ENCODE peak calls at places on chromosomes 5 and 9, in six cellular contexts. One of them, this sample, is unnamed.

GRCh38 chr9:127771570-127772189 is 6.8 kb downstream of the SH2D3C start:
- DNase-seq in AG08396: no peak
- DNase-seq in activated naive CD4-positive, alpha-beta T cell: no peak
- DNase-seq in hepatic stellate cell: no peak
- DNase-seq in neuronal stem cell: no peak
- DNase-seq in HL-60: no peak
- DNase-seq in this sample: peak; percentile 80

GRCh38 chr5:121257621-121258020 is 594.1 kb upstream of the FTMT start:
- DNase-seq in AG08396: no peak
- DNase-seq in activated naive CD4-positive, alpha-beta T cell: no peak
- DNase-seq in hepatic stellate cell: no peak
- DNase-seq in neuronal stem cell: no peak
- DNase-seq in HL-60: no peak
- DNase-seq in this sample: no peak

GRCh38 chr5:149700347-149700746 is 29.8 kb upstream of the PPARGC1B start:
- DNase-seq in AG08396: no peak
- DNase-seq in activated naive CD4-positive, alpha-beta T cell: no peak
- DNase-seq in hepatic stellate cell: no peak
- DNase-seq in neuronal stem cell: no peak
- DNase-seq in HL-60: no peak
- DNase-seq in this sample: no peak

GRCh38 chr9:35114113-35114847 is 1.4 kb downstream of the ATOSB start:
- DNase-seq in AG08396: peak; percentile 85
- DNase-seq in activated naive CD4-positive, alpha-beta T cell: peak; percentile 22
- DNase-seq in hepatic stellate cell: peak; percentile 91
- DNase-seq in neuronal stem cell: peak; percentile 91
- DNase-seq in HL-60: peak; percentile 73
- DNase-seq in this sample: peak; percentile 98

GRCh38 chr5:39869396-39869795 is 444.6 kb upstream of the DAB2 start:
- DNase-seq in AG08396: no peak
- DNase-seq in activated naive CD4-positive, alpha-beta T cell: no peak
- DNase-seq in hepatic stellate cell: no peak
- DNase-seq in neuronal stem cell: no peak
- DNase-seq in HL-60: no peak
- DNase-seq in this sample: no peak

GRCh38 chr9:137800196-137801022 is 77.2 kb upstream of the CACNA1B start:
- DNase-seq in AG08396: no peak
- DNase-seq in activated naive CD4-positive, alpha-beta T cell: no peak
- DNase-seq in hepatic stellate cell: no peak
- DNase-seq in neuronal stem cell: no peak
- DNase-seq in HL-60: no peak
- DNase-seq in this sample: peak; percentile 71

GRCh38 chr9:18568969-18569368 is 95.0 kb downstream of the ADAMTSL1 start:
- DNase-seq in AG08396: no peak
- DNase-seq in activated naive CD4-positive, alpha-beta T cell: no peak
- DNase-seq in hepatic stellate cell: peak; percentile 21
- DNase-seq in neuronal stem cell: no peak
- DNase-seq in HL-60: no peak
- DNase-seq in this sample: no peak

GRCh38 chr5:150082889-150083288 is 3.5 kb downstream of the CSF1R start:
- DNase-seq in AG08396: peak; percentile 1
- DNase-seq in activated naive CD4-positive, alpha-beta T cell: no peak
- DNase-seq in hepatic stellate cell: no peak
- DNase-seq in neuronal stem cell: no peak
- DNase-seq in HL-60: no peak
- DNase-seq in this sample: no peak

GRCh38 chr9:92141144-92142129 is 26.2 kb upstream of the SPTLC1 start:
- DNase-seq in AG08396: peak; percentile 66
- DNase-seq in activated naive CD4-positive, alpha-beta T cell: no peak
- DNase-seq in hepatic stellate cell: peak; percentile 43
- DNase-seq in neuronal stem cell: no peak
- DNase-seq in HL-60: no peak
- DNase-seq in this sample: peak; percentile 93

GRCh38 chr5:1011741-1012315 is 3.2 kb downstream of the NKD2 start:
- DNase-seq in AG08396: no peak
- DNase-seq in activated naive CD4-positive, alpha-beta T cell: no peak
- DNase-seq in hepatic stellate cell: no peak
- DNase-seq in neuronal stem cell: no peak
- DNase-seq in HL-60: no peak
- DNase-seq in this sample: peak; percentile 92

GRCh38 chr9:124132671-124133147 is 121.1 kb downstream of the LHX2 start:
- DNase-seq in AG08396: no peak
- DNase-seq in activated naive CD4-positive, alpha-beta T cell: no peak
- DNase-seq in hepatic stellate cell: no peak
- DNase-seq in neuronal stem cell: no peak
- DNase-seq in HL-60: no peak
- DNase-seq in this sample: peak; percentile 76

GRCh38 chr5:153429734-153430133 is 60.7 kb upstream of the GRIA1 start:
- DNase-seq in AG08396: no peak
- DNase-seq in activated naive CD4-positive, alpha-beta T cell: no peak
- DNase-seq in hepatic stellate cell: no peak
- DNase-seq in neuronal stem cell: no peak
- DNase-seq in HL-60: no peak
- DNase-seq in this sample: no peak

GRCh38 chr9:108443741-108444140 is 412.0 kb downstream of the ACTL7B start:
- DNase-seq in AG08396: peak; percentile 25
- DNase-seq in activated naive CD4-positive, alpha-beta T cell: no peak
- DNase-seq in hepatic stellate cell: peak; percentile 18
- DNase-seq in neuronal stem cell: no peak
- DNase-seq in HL-60: no peak
- DNase-seq in this sample: peak; percentile 51

GRCh38 chr5:87499478-87500410 is 87.0 kb upstream of the CCNH start:
- DNase-seq in AG08396: no peak
- DNase-seq in activated naive CD4-positive, alpha-beta T cell: no peak
- DNase-seq in hepatic stellate cell: no peak
- DNase-seq in neuronal stem cell: no peak
- DNase-seq in HL-60: no peak
- DNase-seq in this sample: no peak

GRCh38 chr9:13568446-13568845 is 289.0 kb upstream of the MPDZ start:
- DNase-seq in AG08396: no peak
- DNase-seq in activated naive CD4-positive, alpha-beta T cell: no peak
- DNase-seq in hepatic stellate cell: peak; percentile 17
- DNase-seq in neuronal stem cell: no peak
- DNase-seq in HL-60: no peak
- DNase-seq in this sample: peak; percentile 36

GRCh38 chr9:136174779-136175744 is 29.9 kb downstream of the LHX3 start:
- DNase-seq in AG08396: no peak
- DNase-seq in activated naive CD4-positive, alpha-beta T cell: no peak
- DNase-seq in hepatic stellate cell: no peak
- DNase-seq in neuronal stem cell: no peak
- DNase-seq in HL-60: no peak
- DNase-seq in this sample: no peak

GRCh38 chr5:73454379-73455036 is 5.9 kb upstream of the FOXD1 start:
- DNase-seq in AG08396: peak; percentile 41
- DNase-seq in activated naive CD4-positive, alpha-beta T cell: no peak
- DNase-seq in hepatic stellate cell: no peak
- DNase-seq in neuronal stem cell: no peak
- DNase-seq in HL-60: no peak
- DNase-seq in this sample: no peak

GRCh38 chr5:139116256-139116655 is 81.9 kb downstream of the SIL1 start:
- DNase-seq in AG08396: no peak
- DNase-seq in activated naive CD4-positive, alpha-beta T cell: no peak
- DNase-seq in hepatic stellate cell: no peak
- DNase-seq in neuronal stem cell: no peak
- DNase-seq in HL-60: no peak
- DNase-seq in this sample: no peak

GRCh38 chr5:58135571-58136335 is 324.1 kb downstream of the PLK2 start:
- DNase-seq in AG08396: no peak
- DNase-seq in activated naive CD4-positive, alpha-beta T cell: no peak
- DNase-seq in hepatic stellate cell: peak; percentile 15
- DNase-seq in neuronal stem cell: no peak
- DNase-seq in HL-60: no peak
- DNase-seq in this sample: peak; percentile 75

GRCh38 chr5:172715421-172715780 is 55.6 kb downstream of the DUSP1 start:
- DNase-seq in AG08396: no peak
- DNase-seq in activated naive CD4-positive, alpha-beta T cell: no peak
- DNase-seq in hepatic stellate cell: no peak
- DNase-seq in neuronal stem cell: no peak
- DNase-seq in HL-60: no peak
- DNase-seq in this sample: peak; percentile 10

GRCh38 chr5:107504424-107504823 is 166.3 kb downstream of the EFNA5 start:
- DNase-seq in AG08396: no peak
- DNase-seq in activated naive CD4-positive, alpha-beta T cell: no peak
- DNase-seq in hepatic stellate cell: no peak
- DNase-seq in neuronal stem cell: no peak
- DNase-seq in HL-60: no peak
- DNase-seq in this sample: no peak

GRCh38 chr9:37902804-37903580 is 935 bp downstream of the SLC25A51 start:
- DNase-seq in AG08396: peak; percentile 49
- DNase-seq in activated naive CD4-positive, alpha-beta T cell: no peak
- DNase-seq in hepatic stellate cell: peak; percentile 43
- DNase-seq in neuronal stem cell: peak; percentile 23
- DNase-seq in HL-60: no peak
- DNase-seq in this sample: peak; percentile 72

GRCh38 chr5:54718647-54719046 is 201.1 kb downstream of the SNX18 start:
- DNase-seq in AG08396: no peak
- DNase-seq in activated naive CD4-positive, alpha-beta T cell: no peak
- DNase-seq in hepatic stellate cell: peak; percentile 14
- DNase-seq in neuronal stem cell: no peak
- DNase-seq in HL-60: no peak
- DNase-seq in this sample: peak; percentile 34

GRCh38 chr5:1052641-1053390 is 44.2 kb downstream of the NKD2 start:
- DNase-seq in AG08396: no peak
- DNase-seq in activated naive CD4-positive, alpha-beta T cell: no peak
- DNase-seq in hepatic stellate cell: no peak
- DNase-seq in neuronal stem cell: no peak
- DNase-seq in HL-60: no peak
- DNase-seq in this sample: peak; percentile 89

GRCh38 chr9:133738039-133738805 is at the start of gene SARDH:
- DNase-seq in AG08396: peak; percentile 87
- DNase-seq in activated naive CD4-positive, alpha-beta T cell: no peak
- DNase-seq in hepatic stellate cell: peak; percentile 93
- DNase-seq in neuronal stem cell: peak; percentile 59
- DNase-seq in HL-60: no peak
- DNase-seq in this sample: peak; percentile 99

GRCh38 chr9:19925674-19926503 is 137.1 kb upstream of the SLC24A2 start:
- DNase-seq in AG08396: peak; percentile 83
- DNase-seq in activated naive CD4-positive, alpha-beta T cell: peak; percentile 64
- DNase-seq in hepatic stellate cell: peak; percentile 67
- DNase-seq in neuronal stem cell: peak; percentile 81
- DNase-seq in HL-60: peak; percentile 20
- DNase-seq in this sample: peak; percentile 86

GRCh38 chr9:106286249-106286648 is 576.7 kb upstream of the ZNF462 start:
- DNase-seq in AG08396: peak; percentile 3
- DNase-seq in activated naive CD4-positive, alpha-beta T cell: no peak
- DNase-seq in hepatic stellate cell: no peak
- DNase-seq in neuronal stem cell: peak; percentile 51
- DNase-seq in HL-60: no peak
- DNase-seq in this sample: no peak

GRCh38 chr5:57320552-57320951 is 146.7 kb downstream of the GPBP1 start:
- DNase-seq in AG08396: no peak
- DNase-seq in activated naive CD4-positive, alpha-beta T cell: no peak
- DNase-seq in hepatic stellate cell: no peak
- DNase-seq in neuronal stem cell: no peak
- DNase-seq in HL-60: no peak
- DNase-seq in this sample: no peak

This sample was measured in osteoblast.